ENCODE peak calls at places on chromosome 12, in nine cellular contexts. I, X, G, N, A, O, K, C and R are unnamed samples.

GRCh38 chr12:76312314-76312713 is 35.9 kb downstream of the BBS10 start:
- DNase-seq in G (no peak), X (no peak), O (peak; percentile 26), K (no peak), I (no peak), C (no peak), A (no peak), N (no peak), R (no peak)

GRCh38 chr12:106962291-106962690 is 6.6 kb downstream of the TMEM263 start:
- DNase-seq in X (no peak), N (no peak), I (no peak), C (no peak), G (no peak), A (no peak), K (no peak), O (no peak), R (no peak)

GRCh38 chr12:93323625-93324165 is 54.0 kb upstream of the NUDT4 start:
- DNase-seq in C (no peak), X (peak; percentile 24), O (no peak), K (no peak), A (no peak), G (no peak), I (no peak), N (no peak), R (no peak)

GRCh38 chr12:97275261-97276197 is 187.1 kb upstream of the RMST start:
- DNase-seq in N (no peak), X (no peak), C (no peak), A (no peak), O (no peak), G (no peak), I (no peak), K (no peak), R (no peak)

GRCh38 chr12:52946797-52947547 is 1.9 kb upstream of the KRT18 start:
- DNase-seq in N (no peak), A (no peak), X (no peak), K (no peak), O (no peak), C (no peak), I (no peak), G (no peak), R (no peak)

GRCh38 chr12:113059071-113059595 is 2.6 kb downstream of the DTX1 start:
- DNase-seq in N (no peak), K (no peak), X (no peak), I (no peak), A (no peak), O (no peak), G (no peak), C (no peak), R (no peak)

GRCh38 chr12:88185988-88186387 is 43.9 kb downstream of the TMTC3 start:
- DNase-seq in K (no peak), I (peak; percentile 70), O (no peak), C (no peak), G (peak; percentile 26), X (peak; percentile 62), N (no peak), A (no peak), R (no peak)

GRCh38 chr12:75635606-75636444 is 124.4 kb upstream of the KRR1 start:
- DNase-seq in O (no peak), K (no peak), I (peak; percentile 77), C (no peak), N (no peak), G (peak; percentile 93), X (peak; percentile 91), A (no peak), R (no peak)

GRCh38 chr12:132354211-132354981 is 25.0 kb upstream of the GALNT9 start:
- DNase-seq in G (no peak), N (no peak), K (no peak), C (peak; percentile 2), I (no peak), A (no peak), X (no peak), O (no peak), R (no peak)

GRCh38 chr12:105459760-105460325 is 129.4 kb downstream of the C12orf75 start:
- DNase-seq in C (no peak), A (no peak), N (no peak), G (no peak), I (no peak), O (no peak), X (no peak), K (peak; percentile 28), R (peak; percentile 30)

GRCh38 chr12:54025507-54026393 is 2.5 kb upstream of the HOXC6 start:
- DNase-seq in X (no peak), N (no peak), I (peak; percentile 56), C (no peak), O (no peak), K (no peak), A (no peak), G (no peak), R (no peak)

GRCh38 chr12:131507881-131508280 is 203.0 kb upstream of the SFSWAP start:
- DNase-seq in G (no peak), K (no peak), I (no peak), X (no peak), C (no peak), A (no peak), O (no peak), N (no peak), R (no peak)

DNA sequence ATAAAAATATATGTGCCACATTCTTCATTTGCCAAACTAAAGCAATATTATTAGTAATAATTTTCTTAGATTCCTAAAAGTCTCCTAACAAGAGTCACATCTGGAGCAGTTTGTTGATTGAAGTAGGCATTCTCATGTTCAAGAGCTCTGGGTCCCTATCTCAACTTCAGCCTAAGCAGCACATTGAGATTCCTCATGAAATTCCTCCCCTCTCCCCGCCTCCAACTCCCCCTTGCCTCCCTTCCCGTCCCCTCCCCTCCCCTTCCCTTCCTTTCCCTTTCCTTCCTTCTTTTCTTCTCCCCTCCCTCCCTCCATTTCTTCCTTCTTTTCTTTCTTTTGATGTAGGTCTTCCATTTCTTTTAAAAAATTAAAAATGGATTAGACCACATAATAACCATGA is 48.7 kb upstream of the NAV3 start:
- DNase-seq in G (no peak), C (no peak), N (no peak), K (no peak), O (no peak), A (no peak), X (no peak), I (no peak), R (no peak)
- TF ChIP-seq CTCF in G (no peak), C (no peak), N (no peak), K (no peak), O (no peak), A (no peak), X (no peak), I (no peak), R (no peak)

GRCh38 chr12:19833775-19834501 is 394.6 kb downstream of the AEBP2 start:
- DNase-seq in N (no peak), G (no peak), K (no peak), I (peak; percentile 82), O (no peak), X (peak; percentile 32), A (no peak), C (no peak), R (no peak)

GRCh38 chr12:19836056-19836455 is 396.8 kb downstream of the AEBP2 start:
- DNase-seq in A (no peak), G (no peak), K (no peak), X (no peak), I (no peak), O (no peak), C (no peak), N (no peak), R (no peak)

GRCh38 chr12:19837543-19837942 is 398.3 kb downstream of the AEBP2 start:
- DNase-seq in A (no peak), K (no peak), O (no peak), N (no peak), I (no peak), C (no peak), X (no peak), G (no peak), R (no peak)

GRCh38 chr12:19834596-19834995 is 395.3 kb downstream of the AEBP2 start:
- DNase-seq in C (no peak), K (no peak), N (no peak), X (no peak), A (no peak), I (peak; percentile 29), G (no peak), O (no peak), R (no peak)

DNA sequence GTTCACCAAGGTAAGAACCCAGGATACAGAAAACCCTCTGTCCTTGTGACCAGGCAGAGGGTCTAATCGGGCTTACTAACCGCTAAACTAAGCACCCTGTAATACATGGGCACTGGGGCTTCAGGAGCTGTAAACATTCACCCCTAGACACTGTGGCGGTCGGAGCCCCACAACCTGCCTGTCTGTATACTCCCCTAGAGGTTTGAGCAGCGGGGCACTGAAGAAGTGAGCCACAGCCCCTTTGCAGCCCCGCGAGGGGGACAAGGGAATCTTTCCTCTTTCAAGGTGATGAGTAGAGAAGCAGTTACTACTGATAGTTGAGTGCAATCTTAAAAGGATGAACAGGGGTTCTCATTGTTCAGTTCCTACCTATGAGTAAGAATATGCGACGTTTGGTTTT is 397.2 kb downstream of the AEBP2 start:
- DNase-seq in O (no peak), K (no peak), I (no peak), N (no peak), G (no peak), A (no peak), C (no peak), X (no peak), R (no peak)
- TF ChIP-seq CTCF in O (no peak), K (no peak), I (no peak), N (no peak), G (no peak), A (no peak), C (no peak), X (no peak), R (no peak)

GRCh38 chr12:21940972-21941521 is at the start of gene ABCC9:
- DNase-seq in N (no peak), I (peak; percentile 11), K (peak; percentile 64), C (peak; percentile 72), G (no peak), O (peak; percentile 62), A (peak; percentile 30), X (peak; percentile 48), R (peak; percentile 63)
- TF ChIP-seq CTCF in N (no peak), I (no peak), K (no peak), C (no peak), G (no peak), O (no peak), A (no peak), X (peak; percentile 17), R (no peak)

GRCh38 chr12:49987620-49988303 is 15.0 kb downstream of the AQP6 start:
- DNase-seq in I (no peak), O (no peak), C (no peak), G (no peak), K (no peak), X (no peak), A (no peak), N (no peak), R (no peak)
- TF ChIP-seq CTCF in I (no peak), O (no peak), C (no peak), G (no peak), K (no peak), X (no peak), A (no peak), N (no peak), R (no peak)

DNA sequence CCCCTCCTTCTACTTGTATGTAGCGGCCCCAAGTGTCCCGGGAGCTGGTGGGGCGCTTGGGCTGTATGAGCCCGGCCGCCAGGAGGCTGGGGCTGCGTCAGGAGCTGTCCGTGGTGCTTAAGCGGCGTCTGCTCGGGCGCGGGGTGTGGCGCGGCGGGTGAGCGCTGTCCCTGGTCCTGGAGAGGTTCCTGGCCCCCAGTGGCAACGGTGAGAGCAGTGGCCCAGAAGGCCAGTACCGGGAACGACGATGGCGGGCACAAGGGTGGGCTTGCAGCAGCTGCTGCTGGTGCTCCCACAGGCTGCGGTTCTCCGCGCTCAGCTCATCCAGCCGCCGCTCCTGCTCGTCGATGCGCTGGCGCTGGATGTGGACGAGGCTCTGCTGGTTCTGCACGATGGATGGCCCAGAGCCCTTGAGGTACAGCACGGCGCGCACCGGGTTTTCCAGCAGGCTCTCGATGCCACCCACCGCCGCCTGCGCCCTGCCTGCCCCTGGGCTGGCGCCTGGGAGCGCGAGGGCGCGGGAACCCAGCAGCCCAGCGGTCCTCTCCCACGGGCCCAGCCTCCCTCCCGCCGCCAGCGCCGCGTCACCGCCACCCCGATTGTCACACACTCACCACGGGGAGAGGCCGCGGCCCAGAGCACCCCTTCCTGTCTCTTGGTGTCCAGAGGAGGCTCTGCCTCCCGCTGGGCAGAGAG is 41.9 kb upstream of the FKBP4 start:
- DNase-seq in N (peak; percentile 67), G (peak; percentile 24), C (peak; percentile 68), K (peak; percentile 82), A (peak; percentile 81), O (peak; percentile 56), I (peak; percentile 45), X (peak; percentile 60), R (peak; percentile 88)
- TF ChIP-seq CTCF in N (no peak), G (no peak), C (no peak), K (no peak), A (no peak), O (peak; percentile 29), I (no peak), X (peak; percentile 10), R (no peak)